ENCODE peak calls at places on chromosome 13, in four cellular contexts. R, Z, Q and S are unnamed samples.
A peak's percentile ranks its signal among the peaks of the same experiment; 100 is the strongest.

GRCh38 chr13:79679334-79679733 is 198.4 kb downstream of the NDFIP2 start:
- DNase-seq in Z (peak; percentile 12), R (peak; percentile 53), Q (no peak), S (peak; percentile 9)

GRCh38 chr13:98327326-98328314 is 150.6 kb upstream of the RNF113B start:
- DNase-seq in Z (no peak), Q (no peak), R (peak; percentile 88), S (no peak)

GRCh38 chr13:52405767-52406494 is at the start of gene THSD1:
- DNase-seq in Z (peak; percentile 87), Q (no peak), R (no peak), S (no peak)

GRCh38 chr13:90968510-90968909 is 379.0 kb upstream of the MIR17HG start:
- DNase-seq in Z (peak; percentile 38), R (peak; percentile 2), Q (no peak), S (no peak)

GRCh38 chr13:102913924-102914628 is 68.2 kb downstream of the ERCC5 start:
- DNase-seq in R (no peak), Z (no peak), Q (no peak), S (no peak)

GRCh38 chr13:21053231-21053630 is 8.2 kb downstream of the LATS2 start:
- DNase-seq in R (no peak), Z (no peak), Q (no peak), S (no peak)

GRCh38 chr13:43126420-43126819 is 103.0 kb downstream of the DNAJC15 start:
- DNase-seq in Q (no peak), Z (no peak), R (no peak), S (no peak)

GRCh38 chr13:100951031-100951430 is 276.4 kb upstream of the TMTC4 start:
- DNase-seq in R (no peak), Q (no peak), Z (no peak), S (no peak)

GRCh38 chr13:76887070-76887563 is 912 bp upstream of the KCTD12 start:
- DNase-seq in Q (no peak), R (no peak), Z (peak; percentile 26), S (no peak)

GRCh38 chr13:40442191-40442590 is 224.2 kb downstream of the FOXO1 start:
- DNase-seq in R (no peak), Q (no peak), Z (no peak), S (no peak)
- TF ChIP-seq NFIC in R (no peak), Q (no peak), Z (no peak), S (no peak)

DNA sequence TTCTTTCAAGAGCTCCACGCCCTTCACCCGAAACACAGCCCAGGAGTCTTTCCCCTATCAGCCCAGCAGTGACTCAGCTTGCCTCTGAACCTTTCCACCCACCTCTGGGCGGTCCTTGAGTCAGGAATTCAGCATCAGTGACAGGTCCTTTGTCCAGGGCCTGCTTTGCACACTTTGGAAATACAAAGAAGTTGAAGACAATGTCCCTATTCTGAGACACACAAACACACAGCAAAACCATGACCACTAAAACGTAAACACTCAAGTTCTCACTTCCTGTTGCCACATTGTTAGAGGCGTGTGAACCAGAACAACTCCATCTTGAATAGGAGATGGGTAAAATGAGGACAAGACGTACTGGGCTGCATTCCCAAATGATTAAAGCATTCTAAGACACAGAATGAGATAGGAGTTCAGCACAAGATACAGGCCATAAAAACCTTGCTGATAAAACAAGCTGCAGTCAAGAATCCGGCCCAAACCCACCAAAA is 49.3 kb upstream of the ATP12A start:
- DNase-seq in R (no peak), Q (no peak), Z (no peak), S (peak; percentile 31)
- TF ChIP-seq YY1 in R (no peak), Q (no peak), Z (no peak), S (no peak)

DNA sequence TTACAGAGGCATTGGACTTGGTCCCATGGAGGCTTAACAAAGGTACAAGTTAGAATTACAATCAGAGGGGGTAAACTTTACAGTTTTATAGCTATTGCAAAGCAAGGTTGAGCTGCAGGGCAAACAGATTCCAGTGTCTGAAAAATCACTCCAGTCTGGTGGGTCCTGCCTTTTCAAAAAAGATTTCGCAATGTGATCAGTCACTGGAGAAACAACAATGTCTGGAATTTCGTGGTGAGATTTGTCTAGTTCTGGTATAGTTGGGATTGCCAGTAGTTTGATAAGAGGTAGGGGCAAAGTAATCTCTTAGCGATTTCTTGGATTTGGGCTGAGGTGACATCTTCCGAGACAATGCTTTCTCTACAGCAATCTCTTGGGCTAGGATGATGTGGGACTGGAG is 1198.2 kb upstream of the PCDH9 start:
- DNase-seq in R (peak; percentile 6), Z (no peak), Q (no peak), S (no peak)
- TF ChIP-seq NFIC in R (no peak), Z (no peak), Q (no peak), S (no peak)

DNA sequence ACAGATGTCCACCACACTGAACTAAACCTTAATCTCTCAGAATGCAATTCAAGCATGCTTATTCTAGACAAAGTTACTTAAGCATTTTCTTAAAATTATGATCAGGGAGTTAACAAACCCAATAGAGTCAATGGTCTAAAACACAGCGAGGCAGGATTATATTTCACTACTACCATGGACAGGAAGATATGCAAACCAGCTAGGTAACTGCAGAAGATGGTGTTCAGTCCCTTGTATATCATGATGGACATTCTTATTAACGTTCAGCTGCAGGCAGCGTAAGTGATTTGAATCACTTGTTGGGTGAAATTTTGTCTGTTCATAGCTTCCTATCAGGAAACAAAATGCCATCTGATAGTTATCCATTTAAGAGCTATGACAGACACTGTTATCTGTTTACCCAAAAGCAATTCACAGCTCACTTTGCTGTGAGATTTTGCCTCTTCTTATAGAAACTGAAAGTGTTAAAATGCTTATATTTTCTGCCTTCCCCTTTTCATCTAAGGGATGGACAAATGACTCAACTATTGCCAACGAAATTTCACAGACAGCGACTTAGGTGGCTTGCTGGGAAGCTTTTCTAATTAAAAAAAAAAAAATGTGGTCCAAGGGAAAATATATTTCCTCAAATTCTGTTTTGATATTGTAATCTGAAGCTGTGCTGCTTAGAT is 591.9 kb downstream of the DACH1 start:
- DNase-seq in Q (peak; percentile 32), Z (no peak), R (no peak), S (no peak)
- TF ChIP-seq YY1 in Q (no peak), Z (no peak), R (no peak), S (no peak)

GRCh38 chr13:31100721-31101120 is 61.0 kb downstream of the HSPH1 start:
- DNase-seq in Q (no peak), Z (no peak), R (no peak), S (no peak)
- TF ChIP-seq NFIC in Q (no peak), Z (no peak), R (no peak), S (no peak)

GRCh38 chr13:39603424-39603947 is 493 bp upstream of the LHFPL6 start:
- DNase-seq in Z (peak; percentile 25), R (no peak), Q (no peak), S (no peak)
- TF ChIP-seq YY1 in Z (no peak), R (no peak), Q (no peak), S (no peak)

GRCh38 chr13:42048625-42049453 is at the start of gene DGKH:
- DNase-seq in R (no peak), Z (peak; percentile 95), Q (no peak), S (peak; percentile 73)

GRCh38 chr13:42049454-42049780 is 969 bp downstream of the DGKH start:
- DNase-seq in Q (peak; percentile 8), Z (no peak), R (no peak), S (no peak)

GRCh38 chr13:42048323-42048624 is 174 bp upstream of the DGKH start:
- DNase-seq in Z (no peak), Q (no peak), R (no peak), S (no peak)

GRCh38 chr13:42046448-42046847 is 2.0 kb upstream of the DGKH start:
- DNase-seq in Q (no peak), Z (no peak), R (no peak), S (no peak)

DNA sequence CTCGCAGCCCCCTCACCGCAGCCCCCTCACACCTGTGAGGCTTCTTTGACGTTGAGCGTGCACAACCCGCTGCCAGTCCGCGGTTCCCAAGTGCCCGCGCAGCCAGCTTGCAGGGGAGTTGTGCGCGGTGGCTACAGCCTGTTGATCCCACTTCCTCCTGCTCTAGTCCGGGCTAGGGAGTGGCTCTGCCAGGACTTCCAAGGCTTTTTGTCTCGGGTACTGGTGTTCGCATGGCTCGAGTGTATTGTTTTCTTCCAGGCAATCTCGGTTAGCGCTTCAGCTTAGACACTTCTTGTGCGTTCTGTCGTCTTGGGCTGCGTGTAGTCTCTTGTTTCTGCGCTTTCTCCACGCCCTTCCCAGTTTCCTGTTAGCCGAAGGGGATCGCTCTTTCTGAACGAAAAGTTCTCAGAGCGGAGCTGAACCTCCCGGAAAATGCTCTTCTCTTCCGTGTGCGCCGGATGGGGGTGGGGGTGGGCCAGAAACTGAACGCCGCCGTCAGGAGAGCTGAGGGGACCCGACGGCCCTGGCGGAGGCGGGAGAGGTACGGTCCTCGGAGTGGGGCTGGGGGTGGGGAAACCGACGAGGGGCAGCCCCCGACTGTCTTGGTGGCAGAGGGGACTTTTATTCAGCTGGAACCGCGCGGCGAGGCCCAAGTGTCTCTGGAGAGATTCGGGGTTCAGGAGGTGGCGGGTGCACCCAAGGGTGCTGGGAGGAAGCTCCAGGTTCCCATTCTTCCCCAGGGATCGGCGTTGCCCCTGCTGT is 706 bp upstream of the DGKH start:
- DNase-seq in R (no peak), Z (peak; percentile 71), Q (peak; percentile 8), S (peak; percentile 37)
- TF ChIP-seq NFIC in R (no peak), Z (no peak), Q (no peak), S (peak; percentile 4)

GRCh38 chr13:31207630-31208549 is 8.1 kb downstream of the B3GLCT start:
- DNase-seq in Q (no peak), Z (no peak), R (no peak), S (no peak)
- TF ChIP-seq YY1 in Q (no peak), Z (no peak), R (no peak), S (no peak)